ENCODE peak calls at places on chromosomes 16 and 17, in ten cellular contexts. N is Panc1; Q is activated T-cell treated with anti-CD3 and anti-CD28 coated beads, Interleukin-2, amount 50 U/mL, for 4 hours; V is stimulated activated CD4-positive, alpha-beta T cell treated with anti-CD3 and anti-CD28 coated beads, Interleukin-15, amount 100 ng/mL, for 24 hours; H is GM12865; R is AG10803; W is Right ventricle myocardium superior; U is HEK293T; I is GM10248; Y is activated naive CD4-positive, alpha-beta T cell treated with anti-CD3 and anti-CD28 coated beads, Interleukin-2, amount 10 ng/mL, durations not matched to agents 7 days and 5 days. L is an unnamed sample.

GRCh38 chr17:77666881-77667395 is 291.6 kb upstream of the TNRC6C start:
- DNase-seq in N (no peak), Q (peak; percentile 21), V (peak; percentile 66), H (peak; percentile 53), R (no peak), W (no peak), U (no peak), I (peak; percentile 42), Y (peak; percentile 94), L (no peak)

GRCh38 chr17:41610965-41611640 is 1.5 kb downstream of the KRT16 start:
- DNase-seq in N (no peak), Q (no peak), V (no peak), H (no peak), R (no peak), W (no peak), U (no peak), I (no peak), Y (no peak), L (no peak)

GRCh38 chr17:43360739-43361498 is 37.9 kb upstream of the ARL4D start:
- DNase-seq in N (peak; percentile 97), Q (peak; percentile 87), V (peak; percentile 92), H (peak; percentile 100), R (peak; percentile 100), W (peak; percentile 91), U (no peak), I (peak; percentile 84), Y (peak; percentile 95), L (peak; percentile 81)

GRCh38 chr17:45021607-45022287 is 29.7 kb downstream of the DCAKD start:
- DNase-seq in N (no peak), Q (peak; percentile 63), V (peak; percentile 77), H (peak; percentile 76), R (peak; percentile 51), W (peak; percentile 84), U (peak; percentile 89), I (peak; percentile 91), Y (peak; percentile 73), L (peak; percentile 62)

GRCh38 chr17:2056221-2057129 is 1.6 kb downstream of the HIC1 start:
- DNase-seq in N (no peak), Q (peak; percentile 49), V (peak; percentile 68), H (peak; percentile 88), R (peak; percentile 43), W (peak; percentile 56), U (no peak), I (peak; percentile 50), Y (peak; percentile 70), L (no peak)

GRCh38 chr17:43834106-43834505 is 1.2 kb upstream of the MPP3 start:
- DNase-seq in N (no peak), Q (no peak), V (no peak), H (no peak), R (peak; percentile 95), W (no peak), U (no peak), I (no peak), Y (no peak), L (no peak)

GRCh38 chr17:72381597-72382397 is 261.0 kb downstream of the SOX9 start:
- DNase-seq in N (no peak), Q (no peak), V (no peak), H (no peak), R (no peak), W (no peak), U (peak; percentile 38), I (no peak), Y (no peak), L (no peak)

GRCh38 chr17:73720187-73720834 is 76.1 kb upstream of the SDK2 start:
- DNase-seq in N (no peak), Q (peak; percentile 18), V (no peak), H (peak; percentile 18), R (no peak), W (no peak), U (no peak), I (no peak), Y (peak; percentile 80), L (no peak)

GRCh38 chr16:51024703-51025102 is 126.4 kb downstream of the SALL1 start:
- DNase-seq in N (no peak), Q (no peak), V (no peak), H (no peak), R (no peak), W (no peak), U (no peak), I (no peak), Y (no peak), L (no peak)

GRCh38 chr16:4062212-4062802 is 53.9 kb downstream of the ADCY9 start:
- DNase-seq in N (no peak), Q (no peak), V (no peak), H (no peak), R (no peak), W (no peak), U (no peak), I (no peak), Y (no peak), L (no peak)

GRCh38 chr17:71636644-71637043 is 484.2 kb upstream of the SOX9 start:
- DNase-seq in N (no peak), Q (no peak), V (no peak), H (no peak), R (no peak), W (no peak), U (no peak), I (no peak), Y (no peak), L (no peak)

GRCh38 chr17:50263293-50264262 is 10.7 kb upstream of the TMEM92 start:
- DNase-seq in N (no peak), Q (no peak), V (no peak), H (no peak), R (no peak), W (no peak), U (no peak), I (peak; percentile 9), Y (peak; percentile 14), L (no peak)

GRCh38 chr17:17300624-17301568 is 2.3 kb upstream of the NT5M start:
- DNase-seq in N (peak; percentile 57), Q (peak; percentile 57), V (peak; percentile 74), H (peak; percentile 67), R (peak; percentile 45), W (peak; percentile 61), U (peak; percentile 76), I (peak; percentile 71), Y (peak; percentile 68), L (peak; percentile 27)

GRCh38 chr17:43905985-43906852 is 1.1 kb downstream of the MPP2 start:
- DNase-seq in N (no peak), Q (peak; percentile 27), V (peak; percentile 46), H (no peak), R (peak; percentile 52), W (peak; percentile 83), U (peak; percentile 69), I (no peak), Y (peak; percentile 51), L (peak; percentile 27)

GRCh38 chr16:55204923-55205322 is 119.1 kb upstream of the IRX6 start:
- DNase-seq in N (no peak), Q (no peak), V (no peak), H (no peak), R (no peak), W (no peak), U (no peak), I (no peak), Y (no peak), L (no peak)

GRCh38 chr16:80009971-80010659 is 409.6 kb upstream of the MAF start:
- DNase-seq in N (no peak), Q (no peak), V (no peak), H (no peak), R (no peak), W (no peak), U (no peak), I (no peak), Y (no peak), L (no peak)

GRCh38 chr16:89623511-89624232 is 10.2 kb downstream of the DPEP1 start:
- DNase-seq in N (no peak), Q (no peak), V (no peak), H (no peak), R (peak; percentile 37), W (no peak), U (no peak), I (no peak), Y (no peak), L (no peak)

GRCh38 chr17:75849724-75850123 is 5.4 kb downstream of the WBP2 start:
- DNase-seq in N (no peak), Q (no peak), V (no peak), H (no peak), R (no peak), W (no peak), U (no peak), I (no peak), Y (no peak), L (no peak)

GRCh38 chr16:60945225-60945624 is 1091.0 kb downstream of the CDH8 start:
- DNase-seq in N (no peak), Q (no peak), V (no peak), H (no peak), R (no peak), W (no peak), U (peak; percentile 7), I (no peak), Y (no peak), L (peak; percentile 40)

GRCh38 chr16:57091990-57092785 is at the start of gene CPNE2:
- DNase-seq in N (no peak), Q (no peak), V (peak; percentile 60), H (peak; percentile 50), R (peak; percentile 44), W (peak; percentile 77), U (peak; percentile 70), I (peak; percentile 73), Y (peak; percentile 58), L (peak; percentile 36)

GRCh38 chr16:35140293-35140986 is 1681.0 kb downstream of the TP53TG3F start:
- DNase-seq in N (no peak), Q (no peak), V (no peak), H (no peak), R (no peak), W (no peak), U (no peak), I (no peak), Y (no peak), L (no peak)

GRCh38 chr17:62760059-62760887 is 47.8 kb downstream of the MARCHF10 start:
- DNase-seq in N (no peak), Q (no peak), V (no peak), H (no peak), R (peak; percentile 94), W (no peak), U (peak; percentile 23), I (no peak), Y (no peak), L (no peak)

GRCh38 chr17:76422860-76423259 is 30.1 kb downstream of the UBE2O start:
- DNase-seq in N (no peak), Q (no peak), V (no peak), H (no peak), R (no peak), W (no peak), U (no peak), I (no peak), Y (no peak), L (no peak)

GRCh38 chr16:67429053-67429798 is 1.7 kb upstream of the HSD11B2 start:
- DNase-seq in N (no peak), Q (no peak), V (no peak), H (no peak), R (no peak), W (no peak), U (no peak), I (no peak), Y (no peak), L (no peak)

L was measured in HT-29.